ENCODE peak calls at places on chromosomes 2 and 18, in six cellular contexts. C is A549, A is SJSA1, S is IMR-90, R is pancreas, L is hepatocyte. K is an unnamed sample.
A peak's percentile ranks its signal among the peaks of the same experiment; 100 is the strongest.

GRCh38 chr2:199302851-199303250 is 154.9 kb downstream of the SATB2 start:
- DNase-seq in A (peak; percentile 82), C (no peak), R (no peak), S (peak; percentile 51), L (no peak), K (no peak)

GRCh38 chr2:134408791-134409190 is 154.9 kb downstream of the MGAT5 start:
- DNase-seq in C (no peak), A (peak; percentile 57), S (peak; percentile 88), R (no peak), L (no peak), K (no peak)

GRCh38 chr2:12488365-12488972 is 228.3 kb upstream of the TRIB2 start:
- DNase-seq in L (no peak), C (no peak), S (no peak), A (no peak), R (no peak), K (no peak)

GRCh38 chr18:6960656-6961055 is 156.9 kb downstream of the LAMA1 start:
- DNase-seq in A (no peak), L (no peak), R (no peak), S (peak; percentile 65), C (no peak), K (no peak)

GRCh38 chr2:191169456-191170300 is 18.9 kb upstream of the STAT4 start:
- DNase-seq in L (no peak), S (no peak), C (no peak), A (no peak), R (no peak), K (no peak)

GRCh38 chr18:267380-267687 is 513 bp downstream of the THOC1 start:
- DNase-seq in A (no peak), L (peak; percentile 62), C (peak; percentile 19), R (peak; percentile 28), S (no peak), K (peak; percentile 31)

GRCh38 chr2:130836501-130837174 is at the start of gene ARHGEF4:
- DNase-seq in C (peak; percentile 61), A (peak; percentile 34), S (no peak), R (peak; percentile 87), L (peak; percentile 86), K (peak; percentile 54)

GRCh38 chr2:143686585-143687164 is 557.5 kb downstream of the ARHGAP15 start:
- DNase-seq in A (peak; percentile 33), L (peak; percentile 46), S (peak; percentile 43), C (peak; percentile 16), R (no peak), K (no peak)

GRCh38 chr2:169897834-169898233 is 70.6 kb downstream of the UBR3 start:
- DNase-seq in R (no peak), A (no peak), L (no peak), S (no peak), C (no peak), K (no peak)

GRCh38 chr2:42055573-42056514 is 8.0 kb downstream of the PKDCC start:
- DNase-seq in C (no peak), S (no peak), A (no peak), L (peak; percentile 89), R (peak; percentile 43), K (no peak)

GRCh38 chr2:221202431-221202830 is 369.7 kb downstream of the EPHA4 start:
- DNase-seq in L (no peak), R (no peak), C (no peak), S (no peak), A (no peak), K (no peak)

GRCh38 chr18:74196220-74197119 is 48.1 kb downstream of the TIMM21 start:
- DNase-seq in L (peak; percentile 77), R (no peak), S (peak; percentile 66), C (peak; percentile 77), A (peak; percentile 70), K (peak; percentile 42)

GRCh38 chr2:182587831-182588230 is 128.2 kb upstream of the DNAJC10 start:
- DNase-seq in A (peak; percentile 83), S (peak; percentile 94), C (no peak), R (no peak), L (no peak), K (no peak)

GRCh38 chr18:49757513-49758262 is 55.6 kb downstream of the ACAA2 start:
- DNase-seq in A (no peak), R (no peak), L (no peak), C (no peak), S (no peak), K (no peak)

GRCh38 chr2:236882074-236882473 is 203.6 kb upstream of the COPS8 start:
- DNase-seq in S (no peak), C (no peak), A (no peak), L (no peak), R (no peak), K (no peak)

GRCh38 chr2:96807127-96807471 is 9.0 kb upstream of the CNNM3 start:
- DNase-seq in C (no peak), L (no peak), A (no peak), S (no peak), R (no peak), K (no peak)

GRCh38 chr2:228167290-228167689 is 14.2 kb downstream of the SPHKAP start:
- DNase-seq in A (no peak), R (no peak), S (no peak), L (no peak), C (no peak), K (no peak)

GRCh38 chr2:240992572-240993291 is 5.7 kb upstream of the SNED1 start:
- DNase-seq in A (no peak), S (no peak), L (no peak), C (no peak), R (no peak), K (no peak)

GRCh38 chr2:1692342-1692741 is 52.0 kb downstream of the PXDN start:
- DNase-seq in R (no peak), S (no peak), C (no peak), A (no peak), L (no peak), K (no peak)

GRCh38 chr2:218839893-218840292 is 8.3 kb upstream of the PRKAG3 start:
- DNase-seq in C (no peak), A (no peak), S (no peak), L (no peak), R (no peak), K (no peak)

GRCh38 chr2:109371481-109372170 is 242.1 kb downstream of the SEPTIN10 start:
- DNase-seq in L (no peak), R (no peak), C (no peak), S (no peak), A (no peak), K (no peak)

GRCh38 chr2:96146151-96146880 is 1.1 kb upstream of the DUSP2 start:
- DNase-seq in C (no peak), A (no peak), L (no peak), R (peak; percentile 67), S (peak; percentile 16), K (peak; percentile 58)

GRCh38 chr18:47911877-47912276 is 18.6 kb downstream of the SMAD2 start:
- DNase-seq in L (peak; percentile 40), C (no peak), R (no peak), S (no peak), A (no peak), K (no peak)
- H3K27ac ChIP-seq in L (peak overlapping the region; percentile 32), C (peak overlapping the region; percentile 72), R (no peak overlapping the region), S (no peak overlapping the region), A (no peak overlapping the region), K (peak overlapping the region; percentile 66)

GRCh38 chr2:160091381-160091780 is 29.0 kb upstream of the PLA2R1 start:
- DNase-seq in A (no peak), R (no peak), C (no peak), L (no peak), S (peak; percentile 54), K (no peak)

GRCh38 chr2:160092445-160092844 is 30.0 kb upstream of the PLA2R1 start:
- DNase-seq in A (no peak), S (no peak), C (no peak), R (no peak), L (no peak), K (no peak)

GRCh38 chr2:160085662-160086061 is 23.2 kb upstream of the PLA2R1 start:
- DNase-seq in A (no peak), C (no peak), R (no peak), L (no peak), S (no peak), K (no peak)

GRCh38 chr2:160087854-160088745 is 25.7 kb upstream of the PLA2R1 start:
- DNase-seq in L (no peak), S (peak; percentile 25), R (no peak), C (peak; percentile 35), A (peak; percentile 8), K (no peak)
- H3K9me3 ChIP-seq in L (peaks cover 5% of the 10 kb centered on the region), S (peaks cover 37% of the 10 kb centered on the region), R (no peaks in the 10 kb centered on the region), C (peaks cover 3% of the 10 kb centered on the region), A (peaks cover 37% of the 10 kb centered on the region), K (peaks cover 39% of the 10 kb centered on the region)

GRCh38 chr2:151484100-151484499 is 74.4 kb downstream of the RIF1 start:
- DNase-seq in A (no peak), L (no peak), R (no peak), S (no peak), C (no peak), K (no peak)
- H3K27ac ChIP-seq in A (no peak overlapping the region), L (no peak overlapping the region), R (no peak overlapping the region), S (no peak overlapping the region), C (no peak overlapping the region), K (no peak overlapping the region)

GRCh38 chr18:78521136-78521535 is 458.5 kb upstream of the SALL3 start:
- DNase-seq in R (no peak), A (no peak), C (no peak), S (no peak), L (no peak), K (no peak)
- H3K9me3 ChIP-seq in R (no peaks in the 10 kb centered on the region), A (peaks cover 15% of the 10 kb centered on the region), C (no peaks in the 10 kb centered on the region), S (peaks cover 41% of the 10 kb centered on the region), L (no peaks in the 10 kb centered on the region), K (no peaks in the 10 kb centered on the region)

GRCh38 chr2:54419855-54420550 is 36.1 kb upstream of the SPTBN1 start:
- DNase-seq in S (no peak), R (no peak), C (no peak), L (no peak), A (no peak), K (no peak)
- H3K27ac ChIP-seq in S (no peak overlapping the region), R (no peak overlapping the region), C (no peak overlapping the region), L (no peak overlapping the region), A (no peak overlapping the region), K (peak overlapping the region; percentile 81)

GRCh38 chr2:70719231-70719630 is 48.8 kb downstream of the ADD2 start:
- DNase-seq in C (no peak), R (no peak), S (no peak), A (no peak), L (no peak), K (no peak)
- H3K9me3 ChIP-seq in C (no peaks in the 10 kb centered on the region), R (no peaks in the 10 kb centered on the region), S (no peaks in the 10 kb centered on the region), A (no peaks in the 10 kb centered on the region), L (no peaks in the 10 kb centered on the region), K (peaks cover under 1% of the 10 kb centered on the region)

DNA sequence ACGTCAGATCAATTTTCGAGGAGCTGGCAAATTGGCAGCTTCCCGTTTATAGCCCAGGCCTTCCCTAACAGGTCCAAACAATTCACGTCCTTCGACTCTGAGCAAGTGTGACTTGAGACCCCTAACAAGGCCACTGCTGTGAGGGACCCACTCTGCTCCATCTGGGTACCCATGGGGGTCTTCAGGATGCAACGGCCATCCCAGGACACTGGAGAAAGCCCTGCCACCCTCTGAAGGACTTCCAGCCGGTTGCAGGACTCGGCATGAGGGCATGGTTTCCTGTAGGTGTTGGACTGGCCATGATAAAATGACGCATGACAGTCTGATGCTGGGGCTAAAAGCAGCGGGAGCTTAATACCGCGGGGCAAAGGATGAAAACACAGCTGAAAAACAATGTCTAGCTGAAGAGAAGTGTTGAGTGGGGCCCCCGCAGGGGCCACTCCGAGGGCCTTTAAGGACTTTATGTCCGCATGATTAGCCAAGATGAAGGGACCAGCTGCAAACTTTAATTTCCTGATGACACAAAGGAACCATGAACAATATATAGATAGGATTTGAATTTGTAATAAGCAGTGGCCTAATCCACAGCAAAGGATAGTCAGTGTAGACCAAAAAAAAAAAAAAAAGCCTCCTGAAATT is 113.3 kb upstream of the ZNF521 start:
- DNase-seq in R (no peak), L (no peak), A (no peak), S (no peak), C (no peak), K (no peak)
- H3K27ac ChIP-seq in R (no peak overlapping the region), L (peak overlapping the region; percentile 12), A (peak overlapping the region; percentile 76), S (peak overlapping the region; percentile 92), C (no peak overlapping the region), K (no peak overlapping the region)